ENCODE peak calls at places on chromosomes 3 and 15, in ten cellular contexts. Y is progenitor cell of endocrine pancreas, N is lower lobe of right lung, I is left ventricle myocardium inferior, W is H9, D is endothelial cell, L is cardiac fibroblast, T is fibroblast of villous mesenchyme, F is GM12865, O is cardiac muscle cell. A is an unnamed sample.

GRCh38 chr15:70566047-70566835 is 197.1 kb downstream of the UACA start:
- DNase-seq in O (peak; percentile 60), F (no peak), T (peak; percentile 7), N (no peak), I (no peak), W (peak; percentile 54), L (no peak), D (peak; percentile 45), Y (no peak), A (peak; percentile 37)

GRCh38 chr3:43770426-43771103 is 79.8 kb downstream of the ABHD5 start:
- DNase-seq in I (peak; percentile 55), T (peak; percentile 48), F (no peak), O (no peak), Y (no peak), N (peak; percentile 68), L (peak; percentile 40), D (no peak), W (no peak), A (peak; percentile 36)

GRCh38 chr15:26024241-26024640 is 161.1 kb upstream of the ATP10A start:
- DNase-seq in W (no peak), L (no peak), I (no peak), Y (no peak), O (no peak), N (no peak), D (no peak), F (no peak), T (no peak), A (no peak)

GRCh38 chr15:30675126-30675525 is 49.2 kb downstream of the ARHGAP11B start:
- DNase-seq in F (no peak), W (no peak), O (no peak), L (peak; percentile 31), D (no peak), Y (no peak), N (no peak), T (peak; percentile 17), I (no peak), A (peak; percentile 14)

GRCh38 chr3:50674349-50675178 is at the start of gene DOCK3:
- DNase-seq in Y (peak; percentile 47), D (peak; percentile 61), T (peak; percentile 50), W (peak; percentile 49), L (peak; percentile 17), F (peak; percentile 55), N (peak; percentile 74), I (peak; percentile 49), O (peak; percentile 83), A (peak; percentile 42)

GRCh38 chr15:85479071-85479647 is 98.8 kb downstream of the AKAP13 start:
- DNase-seq in O (no peak), F (no peak), D (no peak), L (peak; percentile 68), N (no peak), I (no peak), Y (no peak), W (no peak), T (peak; percentile 60), A (peak; percentile 70)

GRCh38 chr3:19901918-19902317 is 32.1 kb downstream of the EFHB start:
- DNase-seq in W (no peak), D (no peak), O (no peak), L (no peak), Y (no peak), I (no peak), N (no peak), T (no peak), F (no peak), A (peak; percentile 44)

GRCh38 chr3:117706037-117706436 is 996.5 kb downstream of the TUSC7 start:
- DNase-seq in Y (no peak), L (peak; percentile 57), W (no peak), O (no peak), D (no peak), F (no peak), I (no peak), N (no peak), T (peak; percentile 77), A (peak; percentile 31)

GRCh38 chr3:124584552-124585391 is 145.5 kb upstream of the UMPS start:
- DNase-seq in T (peak; percentile 35), L (peak; percentile 27), F (peak; percentile 18), O (peak; percentile 91), N (peak; percentile 85), D (peak; percentile 91), I (peak; percentile 84), W (peak; percentile 90), Y (peak; percentile 73), A (peak; percentile 21)

GRCh38 chr3:124579641-124580040 is 150.6 kb upstream of the UMPS start:
- DNase-seq in L (no peak), F (no peak), I (no peak), N (no peak), Y (no peak), T (no peak), D (no peak), W (no peak), O (no peak), A (no peak)

GRCh38 chr3:124584245-124584551 is 146.1 kb upstream of the UMPS start:
- DNase-seq in W (no peak), T (no peak), I (no peak), O (no peak), Y (no peak), N (no peak), F (no peak), D (no peak), L (no peak), A (no peak)

GRCh38 chr3:124582196-124582595 is 148.1 kb upstream of the UMPS start:
- DNase-seq in T (no peak), D (no peak), W (no peak), I (no peak), N (no peak), Y (no peak), O (no peak), F (no peak), L (peak; percentile 12), A (no peak)

DNA sequence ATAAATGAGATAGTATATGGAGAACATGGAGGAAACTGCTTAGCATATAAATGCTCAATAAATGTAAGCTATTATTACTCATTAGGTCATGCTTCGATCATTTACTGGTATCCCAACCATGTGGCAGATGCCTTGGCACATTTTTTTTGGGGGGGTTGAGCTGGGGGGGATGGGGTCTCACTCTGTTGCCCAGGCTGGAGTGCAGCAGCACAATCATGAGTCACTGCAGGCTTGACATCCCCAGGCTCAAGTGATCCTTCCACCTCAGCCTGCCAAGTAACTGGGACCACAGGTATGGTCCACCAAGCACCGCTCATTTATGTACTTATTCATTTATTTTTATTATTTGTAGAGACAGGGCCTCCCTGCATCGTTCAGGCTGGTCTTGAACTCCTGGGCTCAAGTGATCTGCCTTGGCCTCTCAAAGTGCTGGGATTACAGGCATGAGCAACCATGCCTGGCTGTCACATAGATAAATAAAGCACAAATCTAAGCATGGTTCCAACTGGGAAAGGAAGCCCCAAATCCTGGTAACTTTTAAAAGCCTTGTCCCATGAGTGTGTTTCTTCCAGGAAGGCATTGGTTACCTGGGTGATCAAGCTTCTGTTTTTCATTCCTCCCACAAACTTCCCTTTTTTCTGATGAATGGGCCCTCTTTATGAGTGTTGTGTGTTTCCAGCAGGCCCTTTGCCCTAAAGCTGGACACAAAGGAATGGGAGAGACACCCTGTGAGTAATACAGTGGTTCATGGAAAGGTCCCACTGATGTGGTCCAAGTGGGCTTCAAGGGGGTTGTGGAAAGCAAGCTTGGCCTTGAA is 147.4 kb upstream of the UMPS start:
- DNase-seq in N (no peak), Y (no peak), I (no peak), D (no peak), F (no peak), T (no peak), L (no peak), O (no peak), W (no peak), A (no peak)
- TF ChIP-seq CTCF in N (no peak), Y (no peak), I (no peak), D (no peak), F (no peak), T (no peak), L (no peak), O (no peak), W (no peak), A (no peak)

GRCh38 chr15:52261498-52262242 is 33.9 kb downstream of the MYO5C start:
- DNase-seq in O (peak; percentile 91), L (peak; percentile 88), D (peak; percentile 70), N (peak; percentile 64), T (peak; percentile 60), I (peak; percentile 50), W (peak; percentile 96), F (peak; percentile 96), Y (peak; percentile 34), A (peak; percentile 87)
- TF ChIP-seq CTCF in O (no peak), L (peak; percentile 18), D (no peak), N (peak; percentile 14), T (peak; percentile 23), I (peak; percentile 37), W (no peak), F (peak; percentile 22), Y (no peak), A (no peak)

DNA sequence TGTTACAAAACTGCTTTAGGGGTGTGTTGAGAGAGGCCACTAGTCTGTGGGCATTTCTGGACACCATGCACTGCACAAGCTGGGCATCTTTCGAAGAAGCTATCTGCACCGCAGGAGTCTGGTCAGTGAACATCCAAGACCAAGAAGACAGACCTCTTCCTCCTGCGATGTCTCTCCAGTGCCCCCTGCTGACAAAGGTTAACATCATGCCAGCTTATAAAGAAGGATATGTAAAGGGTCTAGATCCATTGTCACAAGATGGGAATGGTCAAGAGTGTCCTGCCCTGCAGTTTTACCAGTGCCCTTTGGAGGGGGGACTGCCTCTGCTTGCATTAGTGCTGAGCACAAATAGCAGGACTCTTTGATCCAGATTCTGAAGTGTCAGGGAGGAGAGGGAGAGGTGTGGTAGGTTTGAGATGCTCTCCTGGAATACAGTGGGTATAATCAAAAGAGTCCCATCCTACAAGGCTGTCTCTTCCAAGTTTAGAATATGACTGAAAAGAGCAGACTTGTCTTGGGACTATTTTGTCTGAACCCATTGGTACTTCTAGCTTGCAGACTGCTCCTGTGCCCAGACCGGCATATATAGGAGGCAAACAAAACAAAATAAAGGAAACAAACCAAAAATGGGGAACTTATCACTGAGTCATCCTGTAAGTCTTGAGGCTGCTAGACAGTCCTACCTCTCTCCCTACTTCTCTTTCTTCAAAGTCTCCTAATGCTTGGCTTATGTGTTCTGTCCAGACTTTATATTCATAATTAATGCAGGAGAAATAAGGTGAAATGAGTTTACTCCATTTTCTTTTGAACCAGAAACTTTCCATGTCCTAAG is 266.5 kb downstream of the ZNF385D start:
- DNase-seq in F (peak; percentile 72), N (no peak), D (peak; percentile 80), O (peak; percentile 75), W (peak; percentile 79), Y (peak; percentile 41), T (peak; percentile 65), I (peak; percentile 18), L (peak; percentile 89), A (peak; percentile 90)
- TF ChIP-seq CTCF in F (peak; percentile 69), N (peak; percentile 58), D (peak; percentile 51), O (peak; percentile 89), W (peak; percentile 78), Y (peak; percentile 78), T (peak; percentile 56), I (peak; percentile 68), L (peak; percentile 84), A (peak; percentile 95)

GRCh38 chr3:123621510-123622189 is 36.8 kb upstream of the HACD2 start:
- DNase-seq in O (no peak), N (no peak), W (no peak), Y (no peak), T (no peak), F (no peak), L (no peak), D (no peak), I (no peak), A (no peak)

GRCh38 chr3:123618768-123619484 is 34.1 kb upstream of the HACD2 start:
- DNase-seq in D (no peak), W (no peak), L (peak; percentile 87), N (peak; percentile 75), Y (no peak), I (peak; percentile 72), T (peak; percentile 60), O (peak; percentile 19), F (no peak), A (peak; percentile 92)

GRCh38 chr3:123618076-123618703 is 33.3 kb upstream of the HACD2 start:
- DNase-seq in N (no peak), D (no peak), I (no peak), T (no peak), F (no peak), Y (no peak), L (no peak), O (no peak), W (no peak), A (no peak)

GRCh38 chr3:123622766-123623165 is 37.9 kb upstream of the HACD2 start:
- DNase-seq in Y (no peak), T (no peak), N (no peak), I (no peak), O (no peak), W (no peak), D (no peak), L (no peak), F (no peak), A (no peak)

DNA sequence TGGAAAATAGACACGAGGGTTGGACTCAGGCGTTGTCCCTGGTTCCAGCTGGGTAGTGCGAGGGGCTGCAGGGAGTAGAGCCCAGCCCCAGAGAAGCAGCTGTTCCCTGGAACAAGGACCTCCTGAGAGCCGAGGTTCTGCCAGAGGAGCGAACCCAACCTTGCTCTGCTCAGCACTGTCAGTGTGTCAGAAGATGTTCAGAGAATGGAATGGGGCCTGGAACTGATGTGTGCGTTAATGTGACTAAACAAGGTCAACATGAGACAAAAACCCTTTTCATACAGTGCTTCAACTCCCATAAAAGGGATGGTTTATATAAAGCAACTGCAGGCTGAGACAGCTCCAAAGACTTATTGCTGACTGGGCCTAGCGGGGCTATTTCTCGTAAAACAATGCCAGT is 35.5 kb upstream of the HACD2 start:
- DNase-seq in Y (no peak), D (no peak), I (no peak), F (no peak), W (no peak), L (no peak), O (no peak), T (peak; percentile 81), N (no peak), A (peak; percentile 17)
- TF ChIP-seq CTCF in Y (no peak), D (no peak), I (no peak), F (no peak), W (no peak), L (no peak), O (no peak), T (no peak), N (no peak), A (no peak)

A was measured in fibroblast of pulmonary artery.